ENCODE peak calls at places on chromosomes 13 and 19, in seven cellular contexts. H is A549, S is tibial nerve, J is spleen, P is heart left ventricle, R is body of pancreas, Q is IMR-90. V is an unnamed sample.

GRCh38 chr19:3556978-3557460 is 367 bp downstream of the MFSD12 start:
- DNase-seq in H (no peak), S (no peak), J (peak), P (no peak), R (peak), Q (peak), V (no peak)

GRCh38 chr19:4929186-4929585 is 19.9 kb downstream of the UHRF1 start:
- DNase-seq in H (no peak), S (no peak), J (no peak), P (no peak), R (no peak), Q (no peak), V (no peak)

GRCh38 chr13:106151056-106151699 is 384.3 kb downstream of the EFNB2 start:
- DNase-seq in H (peak), S (no peak), J (no peak), P (no peak), R (no peak), Q (peak), V (no peak)

GRCh38 chr19:7397687-7398086 is 49.0 kb downstream of the ARHGEF18 start:
- DNase-seq in H (no peak), S (no peak), J (no peak), P (no peak), R (no peak), Q (peak), V (no peak)

GRCh38 chr19:31676271-31677004 is 327.2 kb upstream of the TSHZ3 start:
- DNase-seq in H (peak), S (no peak), J (no peak), P (no peak), R (no peak), Q (no peak), V (no peak)

GRCh38 chr19:16297575-16298178 is 26.9 kb upstream of the KLF2 start:
- DNase-seq in H (no peak), S (no peak), J (no peak), P (no peak), R (no peak), Q (no peak), V (no peak)

GRCh38 chr19:51654783-51655182 is 8.2 kb upstream of the SIGLEC14 start:
- DNase-seq in H (peak), S (no peak), J (no peak), P (no peak), R (no peak), Q (no peak), V (no peak)

GRCh38 chr19:44509478-44509877 is 9.2 kb upstream of the ZNF180 start:
- DNase-seq in H (no peak), S (no peak), J (no peak), P (no peak), R (no peak), Q (no peak), V (no peak)

GRCh38 chr13:113470073-113470472 is 16.8 kb upstream of the ADPRHL1 start:
- DNase-seq in H (no peak), S (no peak), J (no peak), P (no peak), R (no peak), Q (no peak), V (no peak)

GRCh38 chr19:7467009-7467989 is 21.5 kb downstream of the PEX11G start:
- DNase-seq in H (no peak), S (no peak), J (no peak), P (no peak), R (no peak), Q (no peak), V (no peak)

GRCh38 chr13:72959643-72960042 is 99.2 kb upstream of the KLF5 start:
- DNase-seq in H (no peak), S (no peak), J (no peak), P (no peak), R (no peak), Q (peak), V (no peak)

GRCh38 chr19:1632462-1633268 is 19.8 kb downstream of the TCF3 start:
- DNase-seq in H (peak), S (no peak), J (no peak), P (no peak), R (no peak), Q (no peak), V (no peak)

GRCh38 chr19:16627194-16627927 is 643 bp downstream of the MED26 start:
- DNase-seq in H (no peak), S (no peak), J (no peak), P (peak), R (peak), Q (no peak), V (no peak)

GRCh38 chr19:27392027-27392632 is 1820.8 kb downstream of the UQCRFS1 start:
- DNase-seq in H (no peak), S (no peak), J (peak), P (peak), R (no peak), Q (no peak), V (peak)

GRCh38 chr13:31848621-31849020 is 109.3 kb downstream of the RXFP2 start:
- DNase-seq in H (no peak), S (no peak), J (no peak), P (no peak), R (no peak), Q (no peak), V (no peak)
- H3K4me3 ChIP-seq in H (no peak), S (no peak), J (no peak), P (peak), R (no peak), Q (no peak), V (no peak)

DNA sequence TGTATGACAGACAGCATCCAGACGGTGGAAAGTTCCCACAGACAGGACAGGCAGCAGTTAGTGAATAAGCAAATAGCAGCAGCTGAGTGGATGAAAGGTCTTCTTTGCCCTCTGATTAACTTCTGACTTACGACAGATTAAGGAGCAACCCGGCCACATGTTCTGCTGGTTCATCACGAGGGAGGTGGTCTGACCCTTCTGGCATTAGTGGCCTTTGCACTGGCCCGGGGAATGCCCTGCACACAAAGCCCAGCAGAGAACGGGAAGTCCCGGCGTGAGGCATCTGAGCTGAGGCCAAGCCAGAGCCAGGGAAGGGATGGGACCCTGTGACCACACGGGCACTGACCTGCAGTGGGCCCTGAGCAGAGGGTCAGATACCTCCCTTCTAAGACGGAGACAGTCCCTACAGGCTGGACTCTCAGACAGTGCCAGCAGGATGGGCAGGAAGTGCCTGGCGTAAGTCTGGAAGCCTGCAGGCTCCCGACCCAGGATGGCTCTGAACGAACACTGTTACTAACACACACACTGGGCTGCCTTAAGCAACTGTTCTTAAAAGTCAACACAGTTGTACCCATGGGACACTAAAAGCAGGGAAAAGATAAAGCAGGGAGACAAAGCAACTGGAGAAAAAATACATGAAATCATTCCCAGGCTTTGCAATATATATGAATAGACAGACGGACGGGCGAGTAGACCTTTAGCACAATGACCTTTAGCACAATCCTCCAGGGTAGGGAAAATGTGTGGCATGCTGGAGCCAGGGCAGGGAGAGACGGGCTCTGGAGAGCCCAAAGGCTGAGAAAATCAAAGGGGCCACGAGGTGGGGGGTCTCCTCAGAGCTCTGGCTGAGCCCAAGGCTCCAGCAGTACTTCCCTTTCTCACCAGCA is 6.3 kb downstream of the C19orf12 start:
- DNase-seq in H (no peak), S (no peak), J (peak), P (no peak), R (no peak), Q (no peak), V (no peak)
- TF ChIP-seq POLR2A in H (no peak), S (no peak), J (no peak), P (no peak), R (no peak), Q (no peak), V (no peak)

GRCh38 chr19:35126624-35126959 is 8.3 kb downstream of the LGI4 start:
- DNase-seq in H (no peak), S (no peak), J (no peak), P (no peak), R (no peak), Q (no peak), V (no peak)
- H3K4me3 ChIP-seq in H (no peak), S (peak), J (no peak), P (peak), R (no peak), Q (no peak), V (peak)

DNA sequence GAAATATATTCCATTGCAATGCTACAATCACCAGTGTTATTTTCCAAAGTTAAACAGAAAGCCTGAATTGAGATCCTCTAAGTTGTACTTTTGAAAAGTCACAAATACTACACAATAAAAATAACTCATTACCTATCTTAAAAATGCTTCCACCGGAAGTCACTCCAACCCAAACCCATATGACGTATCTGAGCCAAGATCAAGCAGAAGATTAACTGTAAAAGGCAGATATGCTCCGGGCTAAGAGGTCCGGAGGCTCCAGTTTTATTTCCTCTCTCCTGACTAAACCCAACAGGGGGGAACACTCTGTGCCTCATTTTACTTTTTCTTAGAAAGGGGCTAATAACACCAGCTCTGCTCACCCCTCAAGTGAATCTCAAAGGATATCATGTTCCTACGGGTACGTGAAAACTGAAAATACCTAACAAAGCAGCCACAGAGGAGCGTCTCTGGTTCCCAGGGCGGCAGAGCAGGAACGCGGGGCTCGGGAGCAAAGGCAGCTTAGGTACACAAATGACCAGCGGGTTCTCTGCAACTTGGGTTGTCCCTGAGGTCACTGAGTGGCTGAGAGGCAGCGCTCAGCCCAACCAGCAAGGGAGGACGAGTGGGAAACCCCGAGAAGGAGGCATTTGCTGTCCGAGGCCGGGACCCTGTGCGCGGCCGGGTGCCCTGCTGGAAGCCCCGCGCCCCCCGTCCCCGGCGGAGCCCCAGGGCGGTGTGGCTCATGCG is 752 bp downstream of the RAB20 start:
- DNase-seq in H (no peak), S (no peak), J (no peak), P (no peak), R (peak), Q (no peak), V (no peak)
- TF ChIP-seq POLR2A in H (no peak), S (no peak), J (no peak), P (no peak), R (peak), Q (no peak), V (no peak)

GRCh38 chr13:47374741-47375140 is 477.9 kb upstream of the HTR2A start:
- DNase-seq in H (no peak), S (no peak), J (no peak), P (no peak), R (no peak), Q (no peak), V (no peak)

GRCh38 chr13:47372742-47373141 is 475.9 kb upstream of the HTR2A start:
- DNase-seq in H (no peak), S (no peak), J (no peak), P (no peak), R (no peak), Q (peak), V (no peak)
- H3K4me3 ChIP-seq in H (no peak), S (no peak), J (no peak), P (no peak), R (no peak), Q (no peak), V (no peak)

DNA sequence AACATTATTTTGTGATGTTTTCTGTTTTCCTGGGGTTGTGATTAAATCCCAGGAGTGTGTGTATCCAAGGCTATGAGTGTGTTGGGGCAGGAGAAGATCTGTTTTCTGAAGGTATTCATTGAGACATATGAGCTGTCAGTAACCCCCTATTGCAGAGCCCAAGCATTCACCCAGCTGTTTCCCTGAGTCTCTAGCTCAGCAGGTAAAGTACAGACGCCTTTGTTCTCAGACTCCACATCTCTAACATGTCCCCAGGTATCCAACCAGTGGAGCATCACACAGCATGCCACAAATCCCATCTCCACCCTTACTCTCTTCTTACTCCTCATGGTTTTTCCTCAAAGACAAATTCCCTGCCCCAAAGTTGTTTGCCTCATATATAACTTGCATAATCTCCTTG is 213.6 kb downstream of the PCDH20 start:
- DNase-seq in H (no peak), S (no peak), J (no peak), P (no peak), R (no peak), Q (no peak), V (no peak)
- TF ChIP-seq POLR2A in H (no peak), S (no peak), J (no peak), P (no peak), R (no peak), Q (no peak), V (no peak)

DNA sequence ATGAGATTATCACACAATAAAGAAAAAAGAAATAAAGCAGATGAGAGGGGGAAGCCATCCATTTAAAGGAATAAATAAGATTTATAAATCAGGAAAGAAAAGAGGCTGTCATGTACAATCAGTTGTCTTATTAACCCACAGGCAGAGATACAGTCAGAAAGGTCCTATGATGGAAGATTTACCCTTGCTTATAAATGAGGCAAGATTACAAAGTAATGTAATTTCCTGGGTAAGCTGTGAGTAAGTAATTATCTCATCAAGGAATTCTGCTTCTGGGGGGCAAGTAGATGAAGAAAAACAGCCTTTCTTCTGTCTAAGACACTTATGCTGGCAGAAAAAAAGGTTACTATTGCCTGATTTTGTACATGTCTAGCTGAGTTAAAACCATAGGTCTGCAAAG is 146.4 kb downstream of the FGF14 start:
- DNase-seq in H (no peak), S (no peak), J (no peak), P (no peak), R (no peak), Q (no peak), V (no peak)
- H3K4me3 ChIP-seq in H (no peak), S (no peak), J (no peak), P (no peak), R (no peak), Q (no peak), V (no peak)

GRCh38 chr19:10744222-10744847 is 26.5 kb downstream of the DNM2 start:
- DNase-seq in H (no peak), S (no peak), J (no peak), P (no peak), R (no peak), Q (no peak), V (no peak)

GRCh38 chr19:10747271-10747670 is 29.4 kb downstream of the DNM2 start:
- DNase-seq in H (peak), S (no peak), J (no peak), P (no peak), R (no peak), Q (no peak), V (no peak)

GRCh38 chr19:10744848-10745293 is 27.0 kb downstream of the DNM2 start:
- DNase-seq in H (no peak), S (no peak), J (no peak), P (no peak), R (no peak), Q (no peak), V (no peak)

GRCh38 chr19:10740798-10741197 is 22.9 kb downstream of the DNM2 start:
- DNase-seq in H (no peak), S (no peak), J (no peak), P (no peak), R (no peak), Q (no peak), V (no peak)

DNA sequence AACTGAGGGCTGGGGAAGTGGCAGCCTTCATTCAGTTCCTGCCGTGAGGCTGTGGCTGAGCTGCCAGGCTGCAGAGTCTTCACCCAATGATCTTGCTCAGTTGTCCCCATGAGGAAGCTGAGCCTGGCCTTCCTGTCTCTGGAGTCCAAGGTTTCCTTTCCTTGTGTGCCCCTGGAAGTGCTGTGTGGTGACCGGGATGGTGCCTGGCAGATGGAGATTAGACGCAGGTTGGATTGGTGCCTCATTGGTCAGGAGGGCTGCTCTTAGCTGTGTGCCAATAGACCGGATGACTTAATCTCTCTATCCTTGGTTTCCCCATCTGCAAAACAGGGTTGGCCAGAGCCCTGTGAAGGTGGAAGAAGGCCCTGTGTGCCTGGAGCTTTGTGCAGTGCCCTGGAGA is 24.6 kb downstream of the DNM2 start:
- DNase-seq in H (no peak), S (no peak), J (no peak), P (no peak), R (no peak), Q (no peak), V (no peak)
- TF ChIP-seq POLR2A in H (no peak), S (no peak), J (no peak), P (no peak), R (no peak), Q (no peak), V (no peak)